ENCODE peak calls at places on chromosomes 1 and 21, in ten cellular contexts. N is kidney epithelial cell, Q is astrocyte of the spinal cord, G is HFFc6, A is heart right ventricle, U is IMR-90, P is ascending aorta, J is endothelial cell, V is upper lobe of right lung, L is cardiac muscle cell. I is an unnamed sample.

GRCh38 chr1:1781526-1781903 is 3.2 kb upstream of the NADK start:
- DNase-seq in U (no peak), P (no peak), V (no peak), Q (no peak), A (no peak), N (no peak), G (no peak), L (no peak), J (no peak), I (peak)

GRCh38 chr21:31732891-31733520 is 1.1 kb upstream of the SCAF4 start:
- DNase-seq in Q (no peak), U (peak), J (no peak), N (no peak), P (no peak), A (peak), L (no peak), G (no peak), V (no peak), I (peak)

GRCh38 chr21:35045539-35046222 is 3.4 kb downstream of the RUNX1 start:
- DNase-seq in J (no peak), G (no peak), A (no peak), Q (no peak), P (no peak), N (no peak), V (no peak), U (no peak), L (no peak), I (no peak)

GRCh38 chr1:234396871-234397270 is 23.6 kb downstream of the COA6 start:
- DNase-seq in P (no peak), V (no peak), J (no peak), L (no peak), G (no peak), A (no peak), N (no peak), Q (no peak), U (no peak), I (no peak)

GRCh38 chr1:85174492-85174891 is 26.3 kb downstream of the SYDE2 start:
- DNase-seq in A (no peak), U (peak), V (no peak), J (no peak), L (no peak), P (no peak), Q (no peak), N (no peak), G (no peak), I (no peak)

GRCh38 chr1:6761338-6761737 is 23.9 kb upstream of the CAMTA1 start:
- DNase-seq in P (no peak), Q (no peak), J (no peak), V (no peak), N (no peak), G (no peak), L (no peak), U (no peak), A (no peak), I (no peak)

GRCh38 chr1:175665628-175666027 is 77.8 kb downstream of the TNR start:
- DNase-seq in J (no peak), U (no peak), L (no peak), N (no peak), P (no peak), A (no peak), V (no peak), G (no peak), Q (no peak), I (no peak)

GRCh38 chr21:24160528-24160927 is 1446.8 kb downstream of the MRPL39 start:
- DNase-seq in L (no peak), N (no peak), A (no peak), U (no peak), V (no peak), Q (no peak), J (no peak), P (no peak), G (no peak), I (no peak)

GRCh38 chr1:181482521-181483083 is 715 bp upstream of the CACNA1E start:
- DNase-seq in A (no peak), L (peak), N (no peak), U (peak), Q (no peak), G (no peak), V (peak), P (no peak), J (peak), I (no peak)

GRCh38 chr1:201266774-201267173 is 16.5 kb upstream of the PKP1 start:
- DNase-seq in L (no peak), P (peak), Q (peak), A (no peak), N (peak), J (no peak), G (peak), V (no peak), U (peak), I (peak)

GRCh38 chr1:51284487-51284954 is 45.8 kb downstream of the TTC39A start:
- DNase-seq in P (peak), J (no peak), N (no peak), U (peak), Q (peak), G (no peak), A (peak), L (peak), V (no peak), I (no peak)

GRCh38 chr1:18654599-18654998 is 24.0 kb downstream of the PAX7 start:
- DNase-seq in Q (no peak), G (no peak), L (no peak), V (no peak), J (no peak), N (no peak), U (no peak), P (no peak), A (no peak), I (no peak)

GRCh38 chr1:45643341-45643740 is 19.5 kb upstream of the CCDC17 start:
- DNase-seq in N (no peak), G (no peak), U (no peak), J (no peak), Q (no peak), P (no peak), A (no peak), L (no peak), V (no peak), I (no peak)

GRCh38 chr1:186183219-186183618 is 191.8 kb downstream of the TPR start:
- DNase-seq in A (no peak), V (no peak), L (no peak), U (peak), Q (peak), P (peak), N (peak), G (peak), J (no peak), I (no peak)

GRCh38 chr1:42282867-42283583 is 52.0 kb downstream of the FOXJ3 start:
- DNase-seq in N (peak), U (peak), Q (peak), V (no peak), P (no peak), A (no peak), L (no peak), G (no peak), J (no peak), I (no peak)

GRCh38 chr1:10936998-10937901 is 75.2 kb upstream of the TARDBP start:
- DNase-seq in G (no peak), N (no peak), L (no peak), A (no peak), P (no peak), Q (no peak), V (no peak), J (no peak), U (no peak), I (no peak)

GRCh38 chr1:3308053-3308452 is 146.4 kb upstream of the ARHGEF16 start:
- DNase-seq in U (no peak), A (peak), N (no peak), J (no peak), Q (no peak), G (no peak), V (no peak), P (no peak), L (no peak), I (no peak)

GRCh38 chr1:36838866-36839265 is 195.4 kb downstream of the GRIK3 start:
- DNase-seq in N (no peak), V (no peak), U (no peak), P (no peak), L (no peak), Q (no peak), G (no peak), A (no peak), J (no peak), I (no peak)

GRCh38 chr1:84691139-84691783 is 1.0 kb upstream of the SSX2IP start:
- DNase-seq in V (no peak), A (no peak), Q (no peak), G (no peak), N (no peak), J (no peak), P (no peak), U (no peak), L (no peak), I (no peak)

GRCh38 chr1:114632427-114632826 is 37.4 kb downstream of the DENND2C start:
- DNase-seq in P (no peak), A (no peak), G (no peak), Q (no peak), U (no peak), V (no peak), N (no peak), J (no peak), L (no peak), I (no peak)

GRCh38 chr1:227776277-227776676 is 39.2 kb upstream of the PRSS38 start:
- DNase-seq in J (no peak), U (peak), G (peak), N (no peak), P (no peak), A (no peak), V (peak), L (no peak), Q (peak), I (no peak)

GRCh38 chr1:44545961-44546360 is 128.3 kb downstream of the TMEM53 start:
- DNase-seq in J (no peak), N (no peak), U (no peak), Q (no peak), V (no peak), P (no peak), A (no peak), L (no peak), G (no peak), I (no peak)

GRCh38 chr1:203282720-203283542 is 22.4 kb upstream of the BTG2 start:
- DNase-seq in N (peak), G (no peak), A (no peak), V (peak), L (peak), J (no peak), Q (no peak), U (no peak), P (peak), I (peak)

GRCh38 chr1:56429288-56429687 is 150.1 kb downstream of the PLPP3 start:
- DNase-seq in G (no peak), V (no peak), L (no peak), Q (no peak), P (no peak), N (no peak), J (no peak), U (no peak), A (no peak), I (peak)

GRCh38 chr1:3955196-3955772 is 55.2 kb upstream of the C1orf174 start:
- DNase-seq in V (no peak), J (no peak), U (no peak), L (no peak), G (no peak), A (no peak), P (no peak), N (no peak), Q (no peak), I (no peak)

GRCh38 chr1:67687649-67688048 is 2.6 kb downstream of the GADD45A start:
- DNase-seq in A (no peak), P (no peak), V (no peak), N (peak), G (peak), U (peak), J (no peak), Q (peak), L (no peak), I (no peak)

GRCh38 chr1:69246109-69246508 is 321.6 kb upstream of the LRRC7 start:
- DNase-seq in Q (no peak), A (no peak), J (no peak), N (no peak), G (no peak), P (no peak), V (no peak), U (no peak), L (no peak), I (no peak)

GRCh38 chr1:2530501-2531361 is 668 bp upstream of the HES5 start:
- DNase-seq in N (no peak), P (no peak), G (peak), J (no peak), A (peak), V (no peak), U (no peak), Q (no peak), L (no peak), I (no peak)

GRCh38 chr1:112144738-112145426 is 155.4 kb upstream of the KCND3 start:
- DNase-seq in L (peak), Q (no peak), V (no peak), P (no peak), J (no peak), N (no peak), A (peak), G (no peak), U (no peak), I (no peak)

GRCh38 chr1:27301582-27302199 is 20.3 kb upstream of the TMEM222 start:
- DNase-seq in L (no peak), G (no peak), P (no peak), J (no peak), U (no peak), Q (no peak), V (no peak), A (no peak), N (no peak), I (no peak)

GRCh38 chr1:40281852-40282251 is 23.8 kb downstream of the ZMPSTE24 start:
- DNase-seq in P (no peak), N (no peak), U (no peak), V (no peak), G (no peak), A (no peak), J (no peak), Q (no peak), L (no peak), I (no peak)

GRCh38 chr1:204280562-204280961 is 66.8 kb upstream of the GOLT1A start:
- DNase-seq in J (no peak), A (no peak), Q (no peak), P (no peak), L (no peak), V (no peak), U (no peak), N (no peak), G (no peak), I (no peak)

GRCh38 chr1:151314137-151314875 is 12.9 kb downstream of the PI4KB start:
- DNase-seq in L (no peak), A (peak), V (no peak), G (peak), P (peak), N (peak), Q (peak), J (no peak), U (peak), I (no peak)

GRCh38 chr21:17416139-17416538 is 96.7 kb upstream of the CXADR start:
- DNase-seq in A (no peak), Q (peak), P (no peak), L (no peak), U (peak), J (no peak), N (no peak), G (no peak), V (no peak), I (no peak)

GRCh38 chr1:221793439-221794078 is 51.7 kb upstream of the DUSP10 start:
- DNase-seq in V (no peak), G (no peak), P (no peak), J (no peak), L (no peak), A (no peak), N (peak), U (no peak), Q (no peak), I (no peak)

GRCh38 chr1:31584869-31585735 is 8.8 kb downstream of the TINAGL1 start:
- DNase-seq in G (no peak), L (no peak), P (no peak), J (no peak), U (no peak), A (no peak), V (peak), Q (no peak), N (no peak), I (no peak)

GRCh38 chr1:94406446-94406845 is 11.7 kb upstream of the ABCD3 start:
- DNase-seq in P (no peak), G (no peak), J (no peak), U (no peak), N (no peak), A (no peak), Q (no peak), L (no peak), V (no peak), I (no peak)

GRCh38 chr1:60942896-60943633 is 139.3 kb upstream of the NFIA start:
- DNase-seq in P (no peak), G (no peak), Q (no peak), L (no peak), N (no peak), V (no peak), J (no peak), A (no peak), U (no peak), I (no peak)

GRCh38 chr21:41914965-41915364 is 35.8 kb upstream of the PRDM15 start:
- DNase-seq in U (no peak), L (no peak), J (no peak), Q (no peak), V (no peak), P (no peak), G (no peak), A (no peak), N (no peak), I (no peak)

GRCh38 chr21:41917531-41917930 is 36.3 kb downstream of the C2CD2 start:
- DNase-seq in N (no peak), L (no peak), U (no peak), V (no peak), A (no peak), P (no peak), J (no peak), Q (no peak), G (no peak), I (no peak)

GRCh38 chr21:41918561-41919358 is 35.1 kb downstream of the C2CD2 start:
- DNase-seq in N (no peak), A (no peak), J (no peak), V (no peak), U (no peak), L (no peak), Q (no peak), G (no peak), P (no peak), I (no peak)

GRCh38 chr21:41914358-41914757 is 35.2 kb upstream of the PRDM15 start:
- DNase-seq in J (no peak), P (no peak), N (no peak), U (no peak), L (no peak), A (no peak), G (no peak), Q (no peak), V (no peak), I (no peak)

GRCh38 chr21:41916888-41917433 is 36.9 kb downstream of the C2CD2 start:
- DNase-seq in Q (no peak), A (no peak), N (no peak), V (no peak), L (no peak), G (no peak), J (no peak), U (no peak), P (no peak), I (no peak)
- TF ChIP-seq CTCF in Q (no peak), A (no peak), N (no peak), V (no peak), L (no peak), G (no peak), J (no peak), U (no peak), P (no peak), I (no peak)

GRCh38 chr1:224851210-224851849 is 78.1 kb upstream of the DNAH14 start:
- DNase-seq in N (peak), Q (peak), V (peak), U (peak), A (peak), P (no peak), G (peak), J (peak), L (peak), I (peak)
- TF ChIP-seq CTCF in N (peak), Q (peak), V (peak), U (peak), A (peak), P (peak), G (peak), J (peak), L (peak), I (peak)

DNA sequence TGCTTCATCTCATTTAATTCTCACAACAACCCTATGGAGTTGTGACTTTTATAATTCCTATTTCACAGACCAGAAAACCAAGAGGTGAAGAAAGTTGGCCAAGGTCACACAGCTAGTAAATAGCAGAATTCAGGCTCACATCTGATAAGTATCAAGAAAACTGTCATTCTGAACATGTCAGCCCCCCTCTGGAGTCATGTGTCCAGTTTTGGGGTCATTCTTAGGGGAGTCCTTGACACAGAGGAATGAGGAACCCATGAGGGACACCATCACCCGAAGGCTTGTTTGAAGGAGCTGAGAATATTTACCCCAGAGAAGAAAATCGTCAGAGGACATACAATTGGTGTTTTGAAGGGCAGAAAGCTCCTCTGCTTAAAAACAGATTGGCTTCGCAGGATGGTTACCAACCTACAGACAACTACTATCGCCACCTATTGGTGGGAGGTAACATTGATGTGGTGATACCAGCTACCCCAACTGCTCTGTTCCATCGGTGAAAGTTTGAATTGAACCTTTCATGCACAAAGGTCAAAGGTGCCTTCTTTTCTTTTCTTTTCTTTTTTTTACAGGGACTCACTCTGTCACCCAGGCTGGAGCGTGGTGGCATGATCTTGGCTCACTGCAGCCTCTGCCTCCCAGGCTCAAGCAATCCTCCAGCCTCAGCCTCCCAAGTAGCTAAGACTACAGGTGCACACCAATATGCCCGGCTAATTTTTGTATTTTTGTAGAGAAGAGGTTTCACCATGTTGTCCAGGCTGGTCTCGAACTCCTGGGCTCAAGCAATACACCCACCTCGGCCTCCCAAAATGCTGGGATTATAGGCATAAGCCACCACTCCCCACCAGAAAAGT is 31.3 kb downstream of the NCMAP start:
- DNase-seq in N (no peak), P (no peak), L (peak), G (peak), V (no peak), U (peak), Q (peak), J (peak), A (peak), I (peak)
- TF ChIP-seq CTCF in N (peak), P (peak), L (peak), G (peak), V (peak), U (peak), Q (peak), J (peak), A (peak), I (peak)

GRCh38 chr1:160492617-160493016 is 30.4 kb downstream of the SLAMF6 start:
- DNase-seq in Q (no peak), L (no peak), V (no peak), G (no peak), N (no peak), U (no peak), J (no peak), A (no peak), P (no peak), I (no peak)

GRCh38 chr1:160496334-160496733 is 26.7 kb downstream of the SLAMF6 start:
- DNase-seq in G (no peak), P (no peak), A (no peak), Q (no peak), N (no peak), U (no peak), V (no peak), J (no peak), L (no peak), I (no peak)

GRCh38 chr1:160491017-160491416 is 32.0 kb downstream of the SLAMF6 start:
- DNase-seq in L (no peak), A (no peak), U (no peak), P (no peak), N (no peak), V (no peak), J (no peak), G (no peak), Q (no peak), I (no peak)

GRCh38 chr1:160489513-160490261 is 33.4 kb downstream of the SLAMF6 start:
- DNase-seq in V (no peak), J (no peak), A (no peak), G (no peak), P (no peak), U (no peak), N (no peak), Q (no peak), L (no peak), I (no peak)

GRCh38 chr1:160494620-160495019 is 28.4 kb downstream of the SLAMF6 start:
- DNase-seq in U (no peak), P (no peak), A (no peak), N (no peak), L (no peak), G (peak), Q (no peak), V (no peak), J (no peak), I (no peak)
- TF ChIP-seq CTCF in U (no peak), P (no peak), A (no peak), N (peak), L (peak), G (peak), Q (peak), V (peak), J (no peak), I (peak)

GRCh38 chr1:243917177-243917862 is 67.3 kb upstream of the AKT3 start:
- DNase-seq in P (peak), J (peak), U (peak), V (peak), N (no peak), L (peak), Q (peak), G (peak), A (peak), I (peak)
- TF ChIP-seq CTCF in P (no peak), J (no peak), U (peak), V (no peak), N (peak), L (no peak), Q (peak), G (peak), A (no peak), I (peak)

DNA sequence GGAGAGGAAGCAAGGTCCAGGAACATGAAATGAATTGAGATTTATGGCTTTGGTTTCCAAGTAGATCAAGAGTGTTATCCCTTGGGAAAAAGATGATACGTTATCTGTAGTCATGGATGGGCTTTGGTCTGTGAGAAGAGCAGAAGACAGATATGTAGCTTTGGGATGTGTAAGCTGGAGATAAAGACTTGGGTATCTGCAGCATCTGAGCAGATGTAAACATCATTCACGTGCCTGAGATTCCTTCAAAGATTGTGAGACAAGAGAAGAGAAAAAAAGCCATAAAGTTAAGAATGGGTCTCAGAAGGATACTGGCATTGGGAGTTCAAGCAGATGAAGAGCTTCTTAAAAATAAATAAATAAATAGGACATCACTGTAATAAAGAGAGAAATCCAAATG is 217.8 kb downstream of the PTPRC start:
- DNase-seq in Q (no peak), N (no peak), P (no peak), U (no peak), G (no peak), V (no peak), L (no peak), A (no peak), J (no peak), I (no peak)
- TF ChIP-seq CTCF in Q (no peak), N (no peak), P (no peak), U (no peak), G (no peak), V (no peak), L (no peak), A (no peak), J (no peak), I (no peak)